ENCODE peak calls at places on chromosome 19, in four cellular contexts. P, V, O and C are unnamed samples.
A peak's percentile ranks its signal among the peaks of the same experiment; 100 is the strongest.

GRCh38 chr19:46351241-46352041 is 4.6 kb downstream of the PPP5C start:
- DNase-seq in P (no peak), V (no peak), O (no peak), C (no peak)

GRCh38 chr19:44530777-44531176 is 1.3 kb upstream of the CEACAM20 start:
- DNase-seq in P (no peak), V (no peak), O (no peak), C (no peak)

GRCh38 chr19:56295531-56296455 is 18.8 kb downstream of the ZSCAN5A start:
- DNase-seq in P (no peak), V (no peak), O (no peak), C (no peak)

GRCh38 chr19:38665950-38666661 is 18.7 kb downstream of the ACTN4 start:
- DNase-seq in P (no peak), V (peak; percentile 68), O (no peak), C (no peak)

GRCh38 chr19:821976-822773 is 420 bp upstream of the PLPPR3 start:
- DNase-seq in P (peak; percentile 83), V (no peak), O (peak; percentile 70), C (no peak)

GRCh38 chr19:2815191-2815614 is 4.5 kb upstream of the ZNF554 start:
- DNase-seq in P (peak; percentile 22), V (no peak), O (no peak), C (no peak)

GRCh38 chr19:54390942-54391577 is 24.2 kb upstream of the TTYH1 start:
- DNase-seq in P (peak; percentile 68), V (peak; percentile 70), O (peak; percentile 49), C (peak; percentile 68)

GRCh38 chr19:8612807-8613171 is 2.3 kb upstream of the ADAMTS10 start:
- DNase-seq in P (no peak), V (no peak), O (no peak), C (no peak)

GRCh38 chr19:10568444-10568825 is 344 bp downstream of the CDKN2D start:
- DNase-seq in P (no peak), V (no peak), O (no peak), C (no peak)

DNA sequence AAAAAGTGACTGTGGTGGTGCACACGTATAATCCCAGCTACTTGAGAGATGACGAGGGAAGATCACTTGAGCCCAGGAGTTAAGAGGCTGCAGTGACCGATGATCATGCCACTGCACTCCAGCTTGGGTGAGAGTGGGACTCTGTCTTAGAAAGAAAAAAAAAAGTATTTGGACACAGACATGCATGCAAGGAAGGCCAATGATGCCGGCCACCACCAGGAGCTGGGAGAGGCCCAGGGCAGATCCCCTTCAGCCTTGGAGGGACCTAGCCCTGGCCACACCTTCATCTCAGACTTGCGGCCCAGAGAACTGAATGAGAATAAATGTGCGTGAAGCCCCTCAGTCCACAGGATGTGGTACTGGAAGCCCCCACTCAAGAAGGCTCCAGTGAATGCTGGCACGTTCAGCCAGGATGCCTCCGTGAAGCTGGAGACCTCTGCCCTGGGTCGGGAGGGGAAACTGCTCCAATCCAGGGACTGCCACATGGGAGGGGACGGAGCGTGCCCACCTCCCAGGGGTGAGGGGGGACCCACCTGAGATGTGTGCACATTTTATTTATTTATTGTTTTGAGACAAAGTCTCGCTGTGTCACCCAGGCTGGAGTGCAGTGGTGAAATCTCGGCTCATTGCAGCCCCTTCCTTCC is 14.6 kb downstream of the TNFAIP8L1 start:
- DNase-seq in P (no peak), V (no peak), O (peak; percentile 9), C (no peak)
- TF ChIP-seq ELF1 in P (no peak), V (no peak), O (no peak), C (no peak)

DNA sequence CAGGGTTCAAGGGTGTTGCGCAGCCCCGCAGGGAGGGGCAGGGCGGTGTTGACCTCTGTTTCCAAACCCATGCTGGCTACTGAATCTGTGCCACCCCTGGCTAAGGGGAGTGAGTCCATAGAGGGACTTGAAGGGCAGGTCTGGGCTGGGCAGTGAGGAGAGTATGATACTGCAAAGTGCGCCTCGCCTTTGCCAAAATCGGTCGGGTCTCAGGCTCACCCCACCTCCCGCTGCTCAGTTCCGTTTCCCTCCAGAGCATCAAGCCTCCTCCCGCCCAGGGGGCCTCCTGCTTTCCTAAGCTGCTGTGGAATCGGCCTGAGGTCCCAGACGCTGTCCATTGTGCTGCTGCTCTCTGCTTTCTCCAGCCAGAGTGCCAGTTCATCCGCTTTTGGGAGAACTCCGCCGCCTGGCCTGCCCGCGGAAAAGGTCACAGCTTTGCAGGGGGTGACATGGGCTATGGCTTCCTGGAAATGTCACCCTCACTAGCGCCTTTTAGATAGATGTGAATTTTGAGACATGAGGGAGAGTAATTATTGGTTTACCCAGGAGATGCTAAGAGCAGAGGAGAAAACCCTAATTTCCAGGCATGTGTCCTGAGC is 1418.4 kb downstream of the UQCRFS1 start:
- DNase-seq in P (no peak), V (peak; percentile 16), O (peak; percentile 38), C (no peak)
- TF ChIP-seq ELF1 in P (no peak), V (no peak), O (no peak), C (no peak)

GRCh38 chr19:52274191-52274590 is 4.8 kb downstream of the ZNF766 start:
- DNase-seq in P (no peak), V (no peak), O (no peak), C (no peak)

GRCh38 chr19:52273301-52273700 is 3.9 kb downstream of the ZNF766 start:
- DNase-seq in P (no peak), V (no peak), O (no peak), C (no peak)

GRCh38 chr19:52269338-52270261 is at the start of gene ZNF766:
- DNase-seq in P (peak; percentile 96), V (peak; percentile 90), O (peak; percentile 95), C (peak; percentile 81)

DNA sequence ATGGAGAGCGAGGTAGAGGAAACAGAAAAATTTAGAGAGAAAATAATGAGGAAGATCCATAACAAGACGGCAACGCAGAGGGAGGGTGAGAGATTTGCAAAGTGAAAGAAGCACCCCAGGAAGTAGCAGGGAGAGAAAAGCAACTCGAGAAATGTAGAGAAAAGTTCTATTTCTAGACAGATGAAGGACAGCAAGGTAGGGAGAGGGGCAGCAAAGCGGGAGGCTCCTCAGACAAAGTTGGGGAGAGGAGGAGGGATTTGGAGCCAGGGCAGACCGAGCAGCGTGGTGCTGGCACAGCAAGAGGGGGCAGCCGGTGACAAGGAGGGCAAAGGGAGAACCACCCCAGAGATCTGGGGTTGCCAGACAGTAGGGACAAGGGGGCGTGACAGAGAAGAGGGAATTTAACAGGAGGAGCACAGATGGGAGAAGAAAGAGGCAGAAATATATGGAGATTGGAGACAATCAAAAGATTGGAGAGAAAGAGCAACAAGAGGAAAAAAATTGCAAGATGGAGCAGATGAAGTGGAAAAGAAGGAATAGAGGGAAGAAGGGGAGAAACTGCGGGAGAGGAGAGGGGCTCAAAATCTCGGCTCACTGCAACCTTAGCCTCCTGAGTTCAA is 989 bp downstream of the ZNF766 start:
- DNase-seq in P (peak; percentile 64), V (no peak), O (peak; percentile 23), C (no peak)
- TF ChIP-seq ELF1 in P (no peak), V (no peak), O (no peak), C (no peak)

DNA sequence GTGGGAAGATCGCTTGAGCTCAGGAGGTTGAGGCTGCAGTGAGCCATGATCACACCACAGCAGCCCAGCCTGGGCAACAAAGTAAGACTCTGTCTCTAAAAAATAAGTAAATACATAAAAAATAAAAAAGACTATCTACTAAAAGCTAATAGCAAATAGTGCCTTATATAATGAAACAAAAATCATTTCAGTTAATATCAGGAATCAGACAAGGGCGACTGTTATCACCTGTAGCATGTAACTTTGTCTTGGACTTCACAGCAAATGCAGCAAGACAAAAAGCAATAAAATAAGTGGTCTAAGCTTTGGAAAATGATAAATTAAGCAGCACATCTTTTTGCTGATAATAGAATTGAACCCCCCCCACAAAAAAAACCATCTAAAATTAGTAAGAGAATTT is 21.2 kb upstream of the GPI start:
- DNase-seq in P (no peak), V (no peak), O (no peak), C (no peak)
- TF ChIP-seq ELF1 in P (no peak), V (no peak), O (no peak), C (no peak)

GRCh38 chr19:3819989-3820388 is 33.8 kb upstream of the MATK start:
- DNase-seq in P (no peak), V (no peak), O (no peak), C (no peak)

GRCh38 chr19:3822683-3823344 is 36.6 kb upstream of the MATK start:
- DNase-seq in P (peak; percentile 22), V (no peak), O (no peak), C (no peak)

GRCh38 chr19:3821156-3821555 is 35.0 kb upstream of the MATK start:
- DNase-seq in P (no peak), V (no peak), O (no peak), C (no peak)

GRCh38 chr19:3823345-3823704 is 37.1 kb upstream of the MATK start:
- DNase-seq in P (peak; percentile 36), V (no peak), O (no peak), C (no peak)

DNA sequence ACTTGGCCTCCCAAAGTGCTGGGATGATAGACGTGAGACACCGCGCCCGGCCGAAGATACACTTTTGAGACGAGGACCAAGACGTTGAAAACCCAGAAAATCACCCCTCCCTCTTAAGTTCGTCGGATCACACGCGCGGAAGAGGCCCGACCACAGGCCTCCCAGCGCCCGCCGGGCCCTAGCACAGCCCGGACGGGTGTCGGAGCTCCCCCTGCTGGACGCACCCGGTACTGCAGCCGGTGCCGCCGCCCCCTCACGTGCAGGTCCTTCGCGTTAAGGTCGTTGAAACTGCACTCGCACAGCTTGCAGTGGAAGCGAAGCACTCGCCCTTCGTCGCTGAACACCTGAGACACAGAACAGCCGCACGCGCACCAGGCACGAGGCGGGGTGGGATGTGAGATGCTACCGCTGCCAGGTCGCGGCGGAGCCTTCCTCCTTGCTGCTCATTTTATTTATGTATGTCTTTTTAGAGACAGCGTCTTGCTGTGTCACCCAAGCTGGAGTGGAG is 35.7 kb upstream of the MATK start:
- DNase-seq in P (peak; percentile 94), V (peak; percentile 20), O (peak; percentile 91), C (peak; percentile 40)
- TF ChIP-seq ELF1 in P (no peak), V (no peak), O (no peak), C (no peak)

GRCh38 chr19:42563352-42564210 is 31.1 kb downstream of the CEACAM8 start:
- DNase-seq in P (peak; percentile 63), V (peak; percentile 39), O (peak; percentile 66), C (peak; percentile 43)
- TF ChIP-seq ELF1 in P (no peak), V (no peak), O (no peak), C (no peak)

GRCh38 chr19:7252364-7252763 is 41.9 kb downstream of the INSR start:
- DNase-seq in P (no peak), V (no peak), O (no peak), C (no peak)

GRCh38 chr19:7250057-7250596 is 44.1 kb downstream of the INSR start:
- DNase-seq in P (no peak), V (no peak), O (no peak), C (no peak)

GRCh38 chr19:7254590-7254989 is 39.6 kb downstream of the INSR start:
- DNase-seq in P (no peak), V (no peak), O (no peak), C (no peak)

GRCh38 chr19:7251502-7251901 is 42.7 kb downstream of the INSR start:
- DNase-seq in P (no peak), V (no peak), O (peak; percentile 2), C (no peak)

GRCh38 chr19:7250951-7251350 is 43.3 kb downstream of the INSR start:
- DNase-seq in P (no peak), V (no peak), O (peak; percentile 2), C (no peak)
- TF ChIP-seq ELF1 in P (no peak), V (no peak), O (no peak), C (no peak)